ENCODE peak calls at places on chromosomes 3 and 15, in four cellular contexts. I is foreskin fibroblast, L is lower leg skin, U is A549. P is an unnamed sample.

GRCh38 chr3:136838641-136839555 is 20.0 kb downstream of the SLC35G2 start:
- DNase-seq in I (no peak), L (no peak), U (no peak), P (no peak)

GRCh38 chr3:128426128-128426921 is 40.4 kb downstream of the DNAJB8 start:
- DNase-seq in L (no peak), U (peak), I (no peak), P (no peak)

GRCh38 chr3:160941885-160942494 is 163.2 kb downstream of the B3GALNT1 start:
- DNase-seq in U (peak), I (peak), L (peak), P (peak)

GRCh38 chr15:99424978-99425665 is 140.7 kb upstream of the MEF2A start:
- DNase-seq in L (no peak), I (peak), U (no peak), P (no peak)

GRCh38 chr15:68378595-68378994 is 53.4 kb downstream of the ITGA11 start:
- DNase-seq in U (no peak), L (no peak), I (no peak), P (no peak)

GRCh38 chr15:45254405-45255293 is 2.6 kb downstream of the SLC28A2 start:
- DNase-seq in L (no peak), I (peak), U (no peak), P (no peak)

GRCh38 chr3:128278761-128279593 is 125.7 kb downstream of the EEFSEC start:
- DNase-seq in I (peak), U (no peak), L (no peak), P (no peak)

GRCh38 chr3:160676547-160677303 is at the start of gene ARL14:
- DNase-seq in I (peak), U (peak), L (no peak), P (no peak)

GRCh38 chr15:50380089-50380488 is 25.1 kb upstream of the GABPB1 start:
- DNase-seq in L (no peak), U (no peak), I (peak), P (no peak)

GRCh38 chr3:43246956-43247355 is 39.4 kb upstream of the SNRK start:
- DNase-seq in L (no peak), I (no peak), U (no peak), P (no peak)

GRCh38 chr3:27720899-27721716 is 1.0 kb downstream of the EOMES start:
- DNase-seq in I (no peak), U (no peak), L (no peak), P (no peak)

GRCh38 chr3:180335056-180335455 is 266.9 kb upstream of the TTC14 start:
- DNase-seq in L (no peak), U (no peak), I (no peak), P (no peak)
- TF ChIP-seq CTCF in L (no peak), U (no peak), I (no peak), P (no peak)

DNA sequence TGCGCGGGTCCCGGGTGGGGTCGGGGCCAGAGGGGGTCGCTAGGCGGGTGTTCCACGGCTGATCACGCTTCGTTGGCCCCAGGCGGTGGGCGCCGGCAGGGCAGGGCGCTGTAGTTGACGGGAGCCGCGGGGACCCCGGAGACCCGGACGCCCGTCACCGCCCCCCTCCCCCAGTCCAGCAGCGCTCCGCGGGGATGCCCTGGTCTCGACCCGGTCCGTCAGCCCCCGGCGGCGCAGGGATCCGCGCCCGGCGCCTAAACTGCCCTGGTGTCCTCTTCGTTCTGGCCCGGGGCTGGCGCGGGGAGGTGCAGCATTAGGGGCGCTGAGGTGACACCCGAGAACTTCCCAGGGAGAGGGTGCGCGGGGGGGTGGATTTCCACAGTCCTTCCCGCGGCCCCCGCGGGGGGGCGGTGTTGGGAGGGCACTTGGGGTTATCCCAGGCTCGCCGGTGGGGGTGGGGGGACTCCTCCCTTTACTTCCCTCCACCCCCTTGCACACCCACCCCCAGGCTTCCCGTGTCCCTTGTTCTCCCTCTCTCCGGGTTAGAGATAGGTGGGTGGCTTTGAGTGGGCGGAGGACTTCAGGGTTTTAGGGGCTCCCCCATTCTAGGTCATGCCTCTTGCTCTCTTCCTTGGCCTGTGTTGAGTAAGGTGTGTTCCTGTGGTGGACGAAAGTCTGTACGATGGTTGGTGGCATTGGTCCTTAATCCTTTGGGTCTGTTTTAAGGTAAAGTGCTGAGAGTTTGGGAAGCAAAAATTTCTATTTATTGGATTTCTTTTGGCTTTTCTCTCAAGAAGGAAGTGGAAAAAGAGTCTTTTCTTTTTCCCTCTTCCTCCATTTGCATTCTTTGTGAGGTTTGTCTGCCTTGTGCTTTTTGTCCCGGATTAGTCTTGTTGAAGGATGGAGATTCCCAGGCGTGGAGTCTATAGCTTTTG is 672 bp downstream of the SKIL start:
- DNase-seq in I (peak), U (peak), L (peak), P (no peak)
- TF ChIP-seq CTCF in I (peak), U (peak), L (no peak), P (peak)

DNA sequence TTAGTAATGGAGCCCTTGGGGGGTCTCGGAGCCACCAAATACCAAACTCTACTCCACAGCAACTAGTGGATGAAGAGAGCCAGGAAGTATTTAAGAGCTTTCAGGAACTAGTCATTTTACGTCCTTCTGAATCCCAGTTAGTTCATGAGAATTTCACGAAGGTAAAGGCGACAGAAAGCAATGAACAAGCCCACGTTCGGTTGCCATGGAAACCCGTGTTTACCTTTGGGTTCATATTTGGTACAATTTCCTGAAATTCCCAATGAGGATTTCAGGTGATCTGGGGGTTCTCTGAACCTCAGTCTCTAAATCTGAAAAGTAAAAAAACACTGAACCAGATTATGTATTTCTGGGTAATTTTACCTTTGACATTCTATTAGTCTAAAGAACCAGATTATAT is 93.0 kb downstream of the BDH1 start:
- DNase-seq in L (no peak), I (no peak), U (no peak), P (no peak)
- TF ChIP-seq CTCF in L (no peak), I (no peak), U (no peak), P (no peak)

GRCh38 chr3:171867976-171868375 is 24.8 kb downstream of the TMEM212 start:
- DNase-seq in L (no peak), I (no peak), U (no peak), P (no peak)
- TF ChIP-seq CTCF in L (no peak), I (peak), U (peak), P (peak)

GRCh38 chr3:4332991-4333390 is 29.8 kb downstream of the SETMAR start:
- DNase-seq in L (no peak), I (no peak), U (no peak), P (no peak)

GRCh38 chr3:4335840-4336579 is 32.8 kb downstream of the SETMAR start:
- DNase-seq in I (no peak), U (no peak), L (no peak), P (no peak)

GRCh38 chr3:4332574-4332973 is 29.4 kb downstream of the SETMAR start:
- DNase-seq in I (no peak), L (no peak), U (no peak), P (no peak)

GRCh38 chr3:4332111-4332510 is 28.9 kb downstream of the SETMAR start:
- DNase-seq in I (no peak), L (no peak), U (no peak), P (no peak)

DNA sequence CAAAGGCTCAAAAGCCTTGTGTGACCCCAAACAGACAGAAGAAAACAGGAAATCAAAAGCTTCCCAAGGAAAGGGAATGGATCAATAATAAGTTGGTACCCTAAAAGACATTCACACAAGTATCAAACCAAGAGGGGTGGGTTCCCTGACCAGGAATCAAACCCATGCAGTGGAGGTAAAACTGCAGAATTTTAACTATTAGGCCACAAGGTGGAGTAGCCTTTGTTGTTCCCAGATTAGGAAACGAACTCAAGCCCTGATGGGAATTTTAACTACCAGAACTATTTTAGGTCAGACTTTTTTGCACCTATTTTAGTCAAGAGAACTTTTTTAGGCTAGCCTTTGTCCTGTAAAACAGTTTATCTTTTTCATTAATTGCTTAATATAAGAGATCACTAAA is 31.4 kb downstream of the SETMAR start:
- DNase-seq in U (no peak), I (no peak), L (no peak), P (no peak)
- TF ChIP-seq CTCF in U (peak), I (no peak), L (no peak), P (peak)

DNA sequence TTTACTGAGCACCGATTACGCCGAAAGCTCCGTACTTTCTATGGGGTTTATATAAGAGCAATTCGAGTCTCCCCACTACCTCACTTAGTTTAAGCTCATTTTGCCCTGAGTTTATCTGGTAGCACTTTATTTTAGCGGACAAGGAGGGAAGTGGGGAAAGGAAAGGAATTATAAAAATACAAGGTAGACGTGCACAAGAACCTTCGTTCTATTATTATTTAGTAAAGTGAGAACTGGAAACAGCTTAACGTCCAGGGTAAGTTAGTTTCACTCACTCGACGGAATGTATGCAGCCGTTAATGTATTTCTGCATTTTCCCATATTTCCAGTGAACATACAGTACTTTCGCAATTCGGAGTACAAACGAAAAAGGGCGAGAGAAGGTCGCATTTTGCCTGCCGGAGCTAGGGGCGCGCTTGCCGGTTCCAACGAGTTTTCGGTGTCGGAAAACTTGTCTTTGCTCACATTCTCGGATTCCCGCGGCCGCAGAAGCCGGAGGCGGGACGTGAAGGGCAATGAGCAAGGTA is 1.2 kb upstream of the STT3B start:
- DNase-seq in L (no peak), I (no peak), U (no peak), P (no peak)
- TF ChIP-seq CTCF in L (no peak), I (peak), U (no peak), P (peak)

P was measured in LNCaP clone FGC.